ENCODE peak calls at places on chromosomes 13 and 19, in seven cellular contexts. W, X, I, H, K, Y and U are unnamed samples.

GRCh38 chr13:36815069-36815468 is 4.0 kb upstream of the RFXAP start:
- DNase-seq in W (no peak), X (no peak), I (no peak), H (no peak), K (no peak), Y (no peak), U (no peak)

GRCh38 chr13:113802090-113802531 is 43.1 kb downstream of the TMEM255B start:
- DNase-seq in W (peak), X (peak), I (peak), H (peak), K (peak), Y (no peak), U (no peak)

GRCh38 chr13:85498774-85499173 is 300.4 kb downstream of the SLITRK6 start:
- DNase-seq in W (no peak), X (peak), I (no peak), H (no peak), K (no peak), Y (no peak), U (no peak)

GRCh38 chr13:38872693-38873092 is 117.9 kb downstream of the STOML3 start:
- DNase-seq in W (no peak), X (peak), I (no peak), H (no peak), K (peak), Y (peak), U (no peak)

GRCh38 chr19:14375582-14376291 is 5.5 kb upstream of the ADGRE5 start:
- DNase-seq in W (no peak), X (no peak), I (no peak), H (peak), K (no peak), Y (peak), U (no peak)

GRCh38 chr13:64756621-64757020 is 2473.5 kb downstream of the PCDH9 start:
- DNase-seq in W (no peak), X (peak), I (no peak), H (no peak), K (no peak), Y (no peak), U (no peak)

GRCh38 chr13:108267338-108267737 is 2.2 kb upstream of the TNFSF13B start:
- DNase-seq in W (no peak), X (no peak), I (no peak), H (no peak), K (no peak), Y (no peak), U (no peak)

GRCh38 chr19:33303791-33304759 is 1.7 kb upstream of the CEBPA start:
- DNase-seq in W (peak), X (no peak), I (no peak), H (no peak), K (peak), Y (peak), U (no peak)

GRCh38 chr13:35164324-35164932 is 222.4 kb downstream of the NBEA start:
- DNase-seq in W (no peak), X (peak), I (no peak), H (no peak), K (no peak), Y (no peak), U (peak)

GRCh38 chr13:105343134-105343806 is 1192.2 kb downstream of the EFNB2 start:
- DNase-seq in W (no peak), X (peak), I (no peak), H (no peak), K (no peak), Y (no peak), U (peak)

GRCh38 chr19:28886708-28887107 is 326.2 kb downstream of the UQCRFS1 start:
- DNase-seq in W (no peak), X (no peak), I (no peak), H (no peak), K (no peak), Y (no peak), U (no peak)

GRCh38 chr19:13033244-13033643 is 38.0 kb downstream of the NFIX start:
- DNase-seq in W (no peak), X (no peak), I (no peak), H (no peak), K (no peak), Y (no peak), U (no peak)

GRCh38 chr13:27534976-27535370 is 84.6 kb upstream of the MTIF3 start:
- DNase-seq in W (no peak), X (peak), I (no peak), H (no peak), K (no peak), Y (no peak), U (no peak)

GRCh38 chr13:43203781-43204180 is 180.4 kb downstream of the DNAJC15 start:
- DNase-seq in W (no peak), X (no peak), I (no peak), H (no peak), K (no peak), Y (no peak), U (no peak)

GRCh38 chr19:51158474-51159129 is 16.5 kb downstream of the SIGLEC7 start:
- DNase-seq in W (no peak), X (no peak), I (no peak), H (peak), K (peak), Y (peak), U (no peak)

GRCh38 chr19:4068058-4068966 is 1.6 kb upstream of the ZBTB7A start:
- DNase-seq in W (no peak), X (no peak), I (no peak), H (no peak), K (no peak), Y (peak), U (no peak)

GRCh38 chr13:77779461-77780272 is 82.2 kb downstream of the SLAIN1 start:
- DNase-seq in W (no peak), X (peak), I (peak), H (no peak), K (no peak), Y (peak), U (peak)

GRCh38 chr19:49349567-49349966 is 12.6 kb downstream of the TEAD2 start:
- DNase-seq in W (no peak), X (no peak), I (no peak), H (no peak), K (no peak), Y (no peak), U (no peak)

GRCh38 chr13:64441740-64442139 is 2788.4 kb downstream of the PCDH9 start:
- DNase-seq in W (no peak), X (no peak), I (no peak), H (no peak), K (no peak), Y (no peak), U (no peak)

GRCh38 chr19:32676186-32676894 is 692 bp downstream of the RGS9BP start:
- DNase-seq in W (peak), X (no peak), I (no peak), H (no peak), K (no peak), Y (no peak), U (no peak)

GRCh38 chr19:44692379-44692721 is 6.6 kb upstream of the CEACAM16 start:
- DNase-seq in W (no peak), X (no peak), I (no peak), H (no peak), K (no peak), Y (no peak), U (peak)

GRCh38 chr13:97347255-97347653 is 86.7 kb upstream of the RAP2A start:
- DNase-seq in W (no peak), X (no peak), I (no peak), H (no peak), K (no peak), Y (no peak), U (no peak)

GRCh38 chr13:112353856-112354255 is 22.3 kb upstream of the SPACA7 start:
- DNase-seq in W (no peak), X (no peak), I (no peak), H (no peak), K (no peak), Y (no peak), U (no peak)

GRCh38 chr19:8363803-8364771 is at the start of gene ANGPTL4:
- DNase-seq in W (peak), X (peak), I (no peak), H (peak), K (no peak), Y (peak), U (no peak)

GRCh38 chr13:93309886-93310520 is 83.4 kb downstream of the GPC6 start:
- DNase-seq in W (no peak), X (peak), I (no peak), H (no peak), K (no peak), Y (no peak), U (peak)

GRCh38 chr19:40317338-40317737 is 30.9 kb downstream of the C19orf47 start:
- DNase-seq in W (peak), X (no peak), I (no peak), H (no peak), K (no peak), Y (no peak), U (no peak)

GRCh38 chr13:35787937-35788336 is 311.4 kb upstream of the MAB21L1 start:
- DNase-seq in W (no peak), X (peak), I (no peak), H (no peak), K (no peak), Y (no peak), U (no peak)

GRCh38 chr13:94705081-94705751 is 7.1 kb downstream of the SOX21 start:
- DNase-seq in W (no peak), X (no peak), I (no peak), H (no peak), K (no peak), Y (no peak), U (no peak)

GRCh38 chr13:33433316-33433715 is 147.8 kb upstream of the STARD13 start:
- DNase-seq in W (no peak), X (no peak), I (no peak), H (no peak), K (no peak), Y (no peak), U (no peak)

GRCh38 chr13:84917252-84917878 is 881.9 kb downstream of the SLITRK6 start:
- DNase-seq in W (no peak), X (peak), I (peak), H (no peak), K (no peak), Y (no peak), U (no peak)

GRCh38 chr13:41389580-41389979 is 67.8 kb upstream of the RGCC start:
- DNase-seq in W (no peak), X (no peak), I (no peak), H (no peak), K (no peak), Y (no peak), U (no peak)

GRCh38 chr19:19602136-19602712 is 16.3 kb downstream of the PBX4 start:
- DNase-seq in W (no peak), X (no peak), I (no peak), H (no peak), K (no peak), Y (peak), U (no peak)

DNA sequence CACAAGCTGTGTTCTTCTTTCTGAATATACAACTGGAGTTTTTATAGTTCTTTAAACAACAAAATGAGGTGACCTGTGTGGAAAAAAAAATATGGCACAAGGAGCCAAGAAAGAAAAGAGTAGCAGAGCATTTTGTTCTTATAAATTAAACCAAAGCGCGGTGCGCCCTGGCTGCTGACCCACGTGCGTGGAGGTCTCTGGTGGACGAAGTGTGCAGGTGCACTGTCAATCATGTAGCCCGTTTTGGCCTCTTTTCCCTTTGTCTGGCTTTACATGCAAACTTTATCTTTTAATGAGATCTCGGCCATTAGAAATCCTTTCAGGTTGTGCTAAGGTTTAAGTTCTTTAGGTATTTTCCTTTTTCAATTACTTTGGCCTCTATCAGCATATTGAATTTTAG is 443.8 kb upstream of the SLC10A2 start:
- DNase-seq in W (no peak), X (no peak), I (no peak), H (no peak), K (no peak), Y (no peak), U (no peak)
- TF ChIP-seq CTCF in W (no peak), X (no peak), I (no peak), H (no peak), K (no peak), Y (no peak), U (no peak)

GRCh38 chr19:54451331-54451871 is 2.4 kb downstream of the LENG8 start:
- DNase-seq in W (no peak), X (peak), I (no peak), H (no peak), K (no peak), Y (no peak), U (no peak)

GRCh38 chr19:54449701-54450069 is 686 bp downstream of the LENG8 start:
- DNase-seq in W (no peak), X (peak), I (no peak), H (no peak), K (no peak), Y (no peak), U (no peak)

GRCh38 chr19:54444737-54445136 is 4.3 kb upstream of the LENG8 start:
- DNase-seq in W (no peak), X (no peak), I (no peak), H (no peak), K (no peak), Y (peak), U (no peak)

GRCh38 chr19:54448774-54449700 is at the start of gene LENG8:
- DNase-seq in W (peak), X (peak), I (peak), H (peak), K (peak), Y (peak), U (peak)

DNA sequence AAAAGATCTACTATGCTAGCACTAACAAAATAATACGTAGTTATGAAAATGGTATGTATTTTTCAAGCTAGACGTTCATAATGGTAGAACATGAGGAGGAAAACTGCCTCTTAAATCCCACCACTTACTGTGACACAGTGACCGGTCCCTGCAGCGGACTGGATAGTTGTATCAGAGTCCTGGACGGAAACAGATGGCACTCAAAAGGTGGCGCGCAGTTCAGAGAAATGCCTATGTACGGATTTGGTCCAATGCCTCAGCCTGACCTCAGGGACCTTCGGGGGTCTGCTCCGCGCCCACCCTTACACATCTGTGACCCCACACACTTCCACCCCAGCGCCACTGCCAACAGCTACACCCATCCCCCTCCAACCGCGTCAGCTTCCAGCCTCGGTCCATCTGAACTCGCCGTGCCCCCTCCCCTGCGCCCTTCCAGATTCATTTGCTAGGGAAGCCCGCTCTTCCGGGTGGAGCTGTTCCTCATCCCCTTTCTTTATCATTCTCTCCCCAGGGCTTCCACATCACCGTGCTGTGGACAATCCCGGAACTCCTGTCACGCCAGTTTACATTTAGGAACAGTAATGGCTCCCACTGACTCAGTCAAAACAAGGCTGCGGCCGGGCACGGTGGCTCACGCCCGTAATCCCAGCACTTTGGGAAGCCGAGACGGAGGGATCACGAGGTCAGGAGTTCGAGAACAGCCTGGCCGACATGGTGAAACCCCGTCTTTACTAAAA is 794 bp upstream of the LENG8 start:
- DNase-seq in W (peak), X (peak), I (no peak), H (peak), K (peak), Y (peak), U (no peak)
- TF ChIP-seq CTCF in W (no peak), X (no peak), I (peak), H (no peak), K (no peak), Y (no peak), U (no peak)

DNA sequence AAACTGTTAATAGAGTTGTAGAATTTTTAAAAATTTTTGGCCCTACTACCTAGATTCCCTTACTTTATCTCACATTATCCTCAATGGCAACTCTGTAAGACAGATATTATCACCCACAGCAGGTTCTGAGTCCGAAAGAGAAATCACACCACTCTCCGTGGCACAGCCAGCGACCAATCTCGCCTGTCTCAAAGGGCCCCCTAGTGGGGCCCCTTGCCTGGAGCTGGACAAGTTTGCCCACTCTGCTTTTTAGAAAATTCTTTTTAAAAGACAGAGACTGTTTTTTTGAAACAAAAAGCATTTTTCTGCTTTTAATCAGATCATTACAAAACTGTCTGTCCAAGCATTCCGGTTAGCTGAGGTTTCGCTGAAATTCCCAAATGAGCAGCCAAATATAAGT is 21.7 kb downstream of the PHF11 start:
- DNase-seq in W (no peak), X (no peak), I (no peak), H (no peak), K (no peak), Y (no peak), U (no peak)
- TF ChIP-seq CTCF in W (no peak), X (peak), I (peak), H (peak), K (no peak), Y (no peak), U (peak)

DNA sequence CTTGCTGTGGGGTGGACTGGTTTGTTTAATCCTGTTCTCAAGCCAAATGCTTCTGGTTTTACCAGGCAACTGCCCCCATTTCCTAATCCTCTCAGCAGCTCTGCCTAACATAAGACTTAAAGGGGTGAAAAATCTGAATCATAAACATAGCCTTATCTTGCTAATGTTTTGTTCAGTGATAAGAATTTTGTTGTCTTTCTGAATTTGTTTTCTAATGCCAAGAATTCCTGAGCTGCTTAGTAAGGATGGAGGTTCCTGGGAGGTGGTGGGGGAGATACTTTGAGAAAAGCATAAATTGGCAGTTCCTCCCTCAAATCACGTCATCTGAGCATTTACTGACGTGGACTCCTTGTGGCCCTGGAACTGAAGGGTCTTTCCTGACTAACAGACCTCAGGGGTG is 42.8 kb downstream of the ING1 start:
- DNase-seq in W (no peak), X (peak), I (no peak), H (no peak), K (no peak), Y (no peak), U (peak)
- TF ChIP-seq CTCF in W (no peak), X (no peak), I (no peak), H (no peak), K (no peak), Y (no peak), U (no peak)

DNA sequence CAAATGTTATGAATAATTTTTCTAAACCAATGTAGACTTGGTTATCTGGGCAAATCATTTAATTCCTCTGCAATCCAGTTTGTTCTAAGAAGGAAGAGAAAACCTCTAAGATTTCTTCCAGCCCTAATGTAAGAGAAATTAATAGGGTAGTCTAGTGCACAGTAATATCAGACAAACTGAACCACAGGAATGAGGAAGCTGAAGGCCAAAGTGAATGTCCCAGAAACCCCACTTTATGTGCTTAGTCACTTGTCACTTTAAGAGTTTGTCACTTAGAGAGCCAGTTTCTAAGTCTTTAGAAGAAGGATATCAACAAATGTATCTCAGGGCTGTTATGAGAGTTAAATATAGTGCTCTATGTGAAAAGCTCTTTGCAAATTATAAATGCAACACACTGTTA is 750.6 kb downstream of the DIAPH3 start:
- DNase-seq in W (no peak), X (peak), I (no peak), H (no peak), K (no peak), Y (no peak), U (no peak)
- TF ChIP-seq CTCF in W (no peak), X (no peak), I (no peak), H (no peak), K (no peak), Y (no peak), U (no peak)

GRCh38 chr19:35525873-35526272 is 2.2 kb downstream of the SBSN start:
- DNase-seq in W (no peak), X (no peak), I (no peak), H (no peak), K (no peak), Y (no peak), U (no peak)
- TF ChIP-seq CTCF in W (no peak), X (no peak), I (no peak), H (no peak), K (no peak), Y (no peak), U (no peak)

GRCh38 chr13:46149272-46150133 is 32.5 kb downstream of the LCP1 start:
- DNase-seq in W (no peak), X (peak), I (no peak), H (no peak), K (no peak), Y (no peak), U (peak)

GRCh38 chr13:46143239-46143701 is 38.4 kb upstream of the CPB2 start:
- DNase-seq in W (no peak), X (no peak), I (no peak), H (no peak), K (no peak), Y (no peak), U (no peak)

GRCh38 chr13:46145950-46146349 is 36.0 kb downstream of the LCP1 start:
- DNase-seq in W (no peak), X (no peak), I (no peak), H (no peak), K (no peak), Y (no peak), U (no peak)

GRCh38 chr13:46150134-46150693 is 31.8 kb downstream of the LCP1 start:
- DNase-seq in W (no peak), X (no peak), I (no peak), H (no peak), K (no peak), Y (no peak), U (no peak)

DNA sequence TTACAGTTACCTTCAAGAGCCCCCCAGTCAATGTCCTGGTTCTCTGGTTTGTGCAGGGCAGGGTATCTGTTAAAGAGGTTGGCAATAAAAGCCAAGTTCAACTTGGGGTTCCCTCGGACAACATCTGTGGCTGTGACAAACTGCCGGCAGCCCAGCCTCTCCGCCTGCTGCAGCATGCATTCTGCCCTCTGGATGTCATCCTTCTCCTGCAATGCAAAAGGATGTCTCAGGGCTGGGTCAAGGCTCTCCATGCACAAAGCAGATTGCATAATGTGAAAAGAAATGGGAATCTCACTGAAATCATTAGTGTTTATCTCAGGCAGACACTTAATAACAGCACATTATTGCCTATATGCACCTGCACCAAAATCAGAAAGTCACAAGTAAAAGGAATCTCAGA is 35.1 kb downstream of the LCP1 start:
- DNase-seq in W (no peak), X (no peak), I (no peak), H (no peak), K (no peak), Y (no peak), U (no peak)
- TF ChIP-seq CTCF in W (no peak), X (no peak), I (peak), H (no peak), K (no peak), Y (no peak), U (peak)